ENCODE peak calls at places on chromosomes 7 and 10, in ten cellular contexts. O is ACHN; N is kidney tubule cell; Y is fibroblast of the aortic adventitia; M is EH; K is activated T-cell treated with anti-CD3 and anti-CD28 coated beads for 1 hour; X is GM12865; L is stomach; T is effector CD4-positive, alpha-beta T cell; Q is EL. U is an unnamed sample.

GRCh38 chr10:128851726-128852125 is 615.3 kb upstream of the MGMT start:
- DNase-seq in O (no peak), N (no peak), Y (no peak), M (no peak), K (no peak), X (no peak), L (no peak), T (no peak), Q (no peak), U (no peak)

GRCh38 chr10:31171402-31172120 is 139.9 kb upstream of the ZNF438 start:
- DNase-seq in O (no peak), N (no peak), Y (peak), M (peak), K (no peak), X (no peak), L (no peak), T (no peak), Q (peak), U (no peak)

GRCh38 chr7:36115448-36116321 is 37.4 kb upstream of the EEPD1 start:
- DNase-seq in O (peak), N (peak), Y (peak), M (peak), K (peak), X (peak), L (peak), T (no peak), Q (peak), U (no peak)

GRCh38 chr10:184911-185310 is 49.7 kb downstream of the ZMYND11 start:
- DNase-seq in O (peak), N (peak), Y (no peak), M (peak), K (no peak), X (no peak), L (no peak), T (no peak), Q (peak), U (no peak)

GRCh38 chr10:104577861-104578480 is 63.1 kb upstream of the SORCS3 start:
- DNase-seq in O (no peak), N (no peak), Y (peak), M (peak), K (no peak), X (no peak), L (no peak), T (no peak), Q (no peak), U (no peak)

GRCh38 chr10:77673086-77673485 is 35.5 kb upstream of the KCNMA1 start:
- DNase-seq in O (no peak), N (peak), Y (no peak), M (peak), K (no peak), X (no peak), L (no peak), T (no peak), Q (peak), U (no peak)

GRCh38 chr7:7702826-7703225 is 15.6 kb downstream of the RPA3 start:
- DNase-seq in O (no peak), N (no peak), Y (peak), M (peak), K (no peak), X (no peak), L (no peak), T (no peak), Q (no peak), U (no peak)

GRCh38 chr10:43880160-43880559 is 231.5 kb upstream of the ZNF32 start:
- DNase-seq in O (no peak), N (no peak), Y (no peak), M (peak), K (no peak), X (no peak), L (no peak), T (no peak), Q (no peak), U (no peak)

GRCh38 chr7:27346531-27347260 is 104.1 kb downstream of the EVX1 start:
- DNase-seq in O (peak), N (peak), Y (peak), M (peak), K (no peak), X (no peak), L (peak), T (no peak), Q (peak), U (peak)

GRCh38 chr7:71419546-71420337 is 287.8 kb downstream of the GALNT17 start:
- DNase-seq in O (no peak), N (no peak), Y (no peak), M (no peak), K (no peak), X (no peak), L (no peak), T (no peak), Q (no peak), U (no peak)

GRCh38 chr7:33874943-33875342 is 30.4 kb upstream of the BMPER start:
- DNase-seq in O (no peak), N (no peak), Y (peak), M (peak), K (no peak), X (no peak), L (no peak), T (no peak), Q (peak), U (no peak)

GRCh38 chr7:103446046-103446520 is at the start of gene SLC26A5:
- DNase-seq in O (no peak), N (peak), Y (no peak), M (no peak), K (no peak), X (no peak), L (peak), T (no peak), Q (no peak), U (peak)

GRCh38 chr10:130746311-130746710 is 565.2 kb downstream of the TCERG1L start:
- DNase-seq in O (no peak), N (no peak), Y (no peak), M (no peak), K (no peak), X (no peak), L (peak), T (no peak), Q (no peak), U (no peak)